ENCODE peak calls at places on chromosomes 1 and 21, in ten cellular contexts. One of them, this sample, is unnamed.

GRCh38 chr1:200938955-200939354 is 44.3 kb downstream of the INAVA start:
- DNase-seq in cardiac muscle cell: peak
- DNase-seq in heart right ventricle: no peak
- DNase-seq in cardiac fibroblast: peak
- DNase-seq in HCT116: no peak
- DNase-seq in fibroblast of the aortic adventitia: no peak
- DNase-seq in neural progenitor cell: no peak
- DNase-seq in transverse colon: no peak
- DNase-seq in B cell: no peak
- DNase-seq in foreskin fibroblast: no peak
- DNase-seq in this sample: peak

GRCh38 chr1:66365628-66366027 is 168.3 kb upstream of the SGIP1 start:
- DNase-seq in B cell: no peak
- DNase-seq in transverse colon: no peak
- DNase-seq in fibroblast of the aortic adventitia: peak
- DNase-seq in cardiac fibroblast: no peak
- DNase-seq in foreskin fibroblast: peak
- DNase-seq in cardiac muscle cell: no peak
- DNase-seq in HCT116: no peak
- DNase-seq in neural progenitor cell: no peak
- DNase-seq in heart right ventricle: no peak
- DNase-seq in this sample: no peak

GRCh38 chr1:87759420-87759819 is 430.7 kb downstream of the LMO4 start:
- DNase-seq in heart right ventricle: no peak
- DNase-seq in neural progenitor cell: no peak
- DNase-seq in HCT116: no peak
- DNase-seq in cardiac fibroblast: no peak
- DNase-seq in B cell: no peak
- DNase-seq in fibroblast of the aortic adventitia: no peak
- DNase-seq in transverse colon: no peak
- DNase-seq in cardiac muscle cell: no peak
- DNase-seq in foreskin fibroblast: no peak
- DNase-seq in this sample: no peak

GRCh38 chr1:100445565-100445964 is 92.4 kb upstream of the GPR88 start:
- DNase-seq in foreskin fibroblast: no peak
- DNase-seq in neural progenitor cell: no peak
- DNase-seq in heart right ventricle: no peak
- DNase-seq in fibroblast of the aortic adventitia: no peak
- DNase-seq in transverse colon: no peak
- DNase-seq in cardiac fibroblast: no peak
- DNase-seq in cardiac muscle cell: no peak
- DNase-seq in HCT116: no peak
- DNase-seq in B cell: no peak
- DNase-seq in this sample: no peak

GRCh38 chr1:109094377-109094803 is 3.8 kb downstream of the TMEM167B start:
- DNase-seq in neural progenitor cell: no peak
- DNase-seq in B cell: no peak
- DNase-seq in transverse colon: no peak
- DNase-seq in heart right ventricle: no peak
- DNase-seq in cardiac fibroblast: peak
- DNase-seq in HCT116: no peak
- DNase-seq in fibroblast of the aortic adventitia: no peak
- DNase-seq in foreskin fibroblast: no peak
- DNase-seq in cardiac muscle cell: no peak
- DNase-seq in this sample: no peak

GRCh38 chr1:53929349-53929945 is 16.1 kb downstream of the IFT25 start:
- DNase-seq in fibroblast of the aortic adventitia: no peak
- DNase-seq in cardiac muscle cell: no peak
- DNase-seq in transverse colon: no peak
- DNase-seq in cardiac fibroblast: no peak
- DNase-seq in neural progenitor cell: no peak
- DNase-seq in B cell: no peak
- DNase-seq in foreskin fibroblast: no peak
- DNase-seq in HCT116: no peak
- DNase-seq in heart right ventricle: no peak
- DNase-seq in this sample: no peak

GRCh38 chr1:29145739-29146437 is 22.2 kb upstream of the TMEM200B start:
- DNase-seq in foreskin fibroblast: peak
- DNase-seq in fibroblast of the aortic adventitia: peak
- DNase-seq in B cell: no peak
- DNase-seq in heart right ventricle: no peak
- DNase-seq in cardiac fibroblast: peak
- DNase-seq in neural progenitor cell: no peak
- DNase-seq in cardiac muscle cell: peak
- DNase-seq in HCT116: no peak
- DNase-seq in transverse colon: no peak
- DNase-seq in this sample: no peak

GRCh38 chr1:72394457-72394856 is 112.1 kb upstream of the NEGR1 start:
- DNase-seq in cardiac muscle cell: no peak
- DNase-seq in foreskin fibroblast: no peak
- DNase-seq in neural progenitor cell: no peak
- DNase-seq in B cell: no peak
- DNase-seq in transverse colon: no peak
- DNase-seq in cardiac fibroblast: no peak
- DNase-seq in heart right ventricle: no peak
- DNase-seq in fibroblast of the aortic adventitia: no peak
- DNase-seq in HCT116: no peak
- DNase-seq in this sample: no peak

GRCh38 chr21:42597487-42598158 is 55.8 kb upstream of the PDE9A start:
- DNase-seq in HCT116: no peak
- DNase-seq in fibroblast of the aortic adventitia: no peak
- DNase-seq in B cell: no peak
- DNase-seq in heart right ventricle: no peak
- DNase-seq in neural progenitor cell: no peak
- DNase-seq in cardiac fibroblast: no peak
- DNase-seq in cardiac muscle cell: no peak
- DNase-seq in transverse colon: no peak
- DNase-seq in foreskin fibroblast: no peak
- DNase-seq in this sample: no peak

GRCh38 chr1:95352767-95353166 is 118.8 kb downstream of the RWDD3 start:
- DNase-seq in fibroblast of the aortic adventitia: no peak
- DNase-seq in B cell: no peak
- DNase-seq in cardiac fibroblast: no peak
- DNase-seq in neural progenitor cell: no peak
- DNase-seq in foreskin fibroblast: no peak
- DNase-seq in heart right ventricle: no peak
- DNase-seq in transverse colon: no peak
- DNase-seq in cardiac muscle cell: no peak
- DNase-seq in HCT116: no peak
- DNase-seq in this sample: no peak

DNA sequence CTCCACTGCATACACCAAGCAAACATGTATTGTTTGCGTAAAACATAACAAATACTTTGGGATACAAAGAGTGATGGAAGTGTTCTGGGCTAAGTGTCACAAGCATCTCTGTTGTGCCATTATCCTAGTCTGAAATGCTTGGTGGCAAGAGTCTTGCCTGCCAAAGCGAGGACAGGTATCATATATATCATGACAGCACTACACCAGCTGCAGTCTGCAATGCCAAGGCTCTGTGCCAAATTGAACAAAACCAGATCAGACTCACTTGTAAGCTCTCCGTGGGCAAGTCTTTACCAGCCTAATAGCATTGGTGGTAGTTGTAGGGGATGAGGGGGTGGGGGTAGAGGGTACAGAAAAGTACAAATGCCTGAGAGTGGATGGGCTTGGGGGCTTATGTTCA is 119.2 kb downstream of the RWDD3 start:
- DNase-seq in HCT116: no peak
- DNase-seq in foreskin fibroblast: no peak
- DNase-seq in neural progenitor cell: no peak
- DNase-seq in B cell: no peak
- DNase-seq in cardiac muscle cell: no peak
- DNase-seq in heart right ventricle: no peak
- DNase-seq in fibroblast of the aortic adventitia: no peak
- DNase-seq in transverse colon: no peak
- DNase-seq in cardiac fibroblast: no peak
- DNase-seq in this sample: no peak
- TF ChIP-seq CTCF in HCT116: no peak
- TF ChIP-seq CTCF in foreskin fibroblast: no peak
- TF ChIP-seq CTCF in neural progenitor cell: no peak
- TF ChIP-seq CTCF in B cell: no peak
- TF ChIP-seq CTCF in cardiac muscle cell: no peak
- TF ChIP-seq CTCF in heart right ventricle: no peak
- TF ChIP-seq CTCF in fibroblast of the aortic adventitia: no peak
- TF ChIP-seq CTCF in transverse colon: no peak
- TF ChIP-seq CTCF in cardiac fibroblast: no peak
- TF ChIP-seq CTCF in this sample: no peak

GRCh38 chr1:213858581-213858980 is 129.2 kb upstream of the PROX1 start:
- DNase-seq in foreskin fibroblast: no peak
- DNase-seq in cardiac muscle cell: no peak
- DNase-seq in HCT116: no peak
- DNase-seq in cardiac fibroblast: no peak
- DNase-seq in transverse colon: no peak
- DNase-seq in B cell: no peak
- DNase-seq in neural progenitor cell: no peak
- DNase-seq in heart right ventricle: no peak
- DNase-seq in fibroblast of the aortic adventitia: no peak
- DNase-seq in this sample: no peak

GRCh38 chr1:213868482-213868881 is 119.3 kb upstream of the PROX1 start:
- DNase-seq in cardiac fibroblast: no peak
- DNase-seq in neural progenitor cell: no peak
- DNase-seq in cardiac muscle cell: no peak
- DNase-seq in fibroblast of the aortic adventitia: no peak
- DNase-seq in B cell: no peak
- DNase-seq in transverse colon: no peak
- DNase-seq in HCT116: no peak
- DNase-seq in heart right ventricle: no peak
- DNase-seq in foreskin fibroblast: no peak
- DNase-seq in this sample: no peak

GRCh38 chr1:213864007-213864406 is 123.8 kb upstream of the PROX1 start:
- DNase-seq in heart right ventricle: no peak
- DNase-seq in B cell: no peak
- DNase-seq in fibroblast of the aortic adventitia: no peak
- DNase-seq in foreskin fibroblast: no peak
- DNase-seq in HCT116: no peak
- DNase-seq in transverse colon: no peak
- DNase-seq in cardiac muscle cell: no peak
- DNase-seq in neural progenitor cell: no peak
- DNase-seq in cardiac fibroblast: no peak
- DNase-seq in this sample: no peak
- TF ChIP-seq CTCF in heart right ventricle: no peak
- TF ChIP-seq CTCF in B cell: no peak
- TF ChIP-seq CTCF in fibroblast of the aortic adventitia: no peak
- TF ChIP-seq CTCF in foreskin fibroblast: no peak
- TF ChIP-seq CTCF in HCT116: no peak
- TF ChIP-seq CTCF in transverse colon: no peak
- TF ChIP-seq CTCF in cardiac muscle cell: no peak
- TF ChIP-seq CTCF in neural progenitor cell: no peak
- TF ChIP-seq CTCF in cardiac fibroblast: no peak
- TF ChIP-seq CTCF in this sample: no peak

GRCh38 chr1:216739771-216740170 is 16.5 kb upstream of the ESRRG start:
- DNase-seq in transverse colon: no peak
- DNase-seq in B cell: no peak
- DNase-seq in HCT116: no peak
- DNase-seq in cardiac muscle cell: no peak
- DNase-seq in fibroblast of the aortic adventitia: no peak
- DNase-seq in heart right ventricle: no peak
- DNase-seq in neural progenitor cell: no peak
- DNase-seq in cardiac fibroblast: no peak
- DNase-seq in foreskin fibroblast: no peak
- DNase-seq in this sample: no peak

GRCh38 chr1:216740334-216740733 is 17.1 kb upstream of the ESRRG start:
- DNase-seq in cardiac fibroblast: no peak
- DNase-seq in fibroblast of the aortic adventitia: no peak
- DNase-seq in HCT116: no peak
- DNase-seq in B cell: no peak
- DNase-seq in heart right ventricle: no peak
- DNase-seq in transverse colon: no peak
- DNase-seq in cardiac muscle cell: no peak
- DNase-seq in foreskin fibroblast: no peak
- DNase-seq in neural progenitor cell: no peak
- DNase-seq in this sample: no peak

GRCh38 chr1:216742625-216743024 is 19.4 kb upstream of the ESRRG start:
- DNase-seq in heart right ventricle: no peak
- DNase-seq in transverse colon: no peak
- DNase-seq in foreskin fibroblast: no peak
- DNase-seq in neural progenitor cell: peak
- DNase-seq in cardiac muscle cell: peak
- DNase-seq in fibroblast of the aortic adventitia: peak
- DNase-seq in cardiac fibroblast: peak
- DNase-seq in HCT116: no peak
- DNase-seq in B cell: no peak
- DNase-seq in this sample: no peak
- TF ChIP-seq CTCF in heart right ventricle: peak
- TF ChIP-seq CTCF in transverse colon: peak
- TF ChIP-seq CTCF in foreskin fibroblast: peak
- TF ChIP-seq CTCF in neural progenitor cell: peak
- TF ChIP-seq CTCF in cardiac muscle cell: peak
- TF ChIP-seq CTCF in fibroblast of the aortic adventitia: peak
- TF ChIP-seq CTCF in cardiac fibroblast: no peak
- TF ChIP-seq CTCF in HCT116: peak
- TF ChIP-seq CTCF in B cell: no peak
- TF ChIP-seq CTCF in this sample: no peak

GRCh38 chr1:64308856-64309255 is 105.4 kb downstream of the UBE2U start:
- DNase-seq in B cell: no peak
- DNase-seq in heart right ventricle: no peak
- DNase-seq in cardiac muscle cell: no peak
- DNase-seq in cardiac fibroblast: no peak
- DNase-seq in fibroblast of the aortic adventitia: no peak
- DNase-seq in HCT116: no peak
- DNase-seq in neural progenitor cell: no peak
- DNase-seq in transverse colon: no peak
- DNase-seq in foreskin fibroblast: no peak
- DNase-seq in this sample: no peak

GRCh38 chr1:64304744-64305143 is 101.3 kb downstream of the UBE2U start:
- DNase-seq in neural progenitor cell: no peak
- DNase-seq in B cell: no peak
- DNase-seq in foreskin fibroblast: no peak
- DNase-seq in fibroblast of the aortic adventitia: no peak
- DNase-seq in cardiac fibroblast: no peak
- DNase-seq in HCT116: no peak
- DNase-seq in transverse colon: no peak
- DNase-seq in cardiac muscle cell: no peak
- DNase-seq in heart right ventricle: no peak
- DNase-seq in this sample: no peak

GRCh38 chr1:64312431-64312830 is 109.0 kb downstream of the UBE2U start:
- DNase-seq in fibroblast of the aortic adventitia: no peak
- DNase-seq in cardiac fibroblast: no peak
- DNase-seq in transverse colon: no peak
- DNase-seq in heart right ventricle: no peak
- DNase-seq in HCT116: no peak
- DNase-seq in foreskin fibroblast: no peak
- DNase-seq in cardiac muscle cell: no peak
- DNase-seq in B cell: no peak
- DNase-seq in neural progenitor cell: no peak
- DNase-seq in this sample: no peak

GRCh38 chr1:64315402-64315801 is 112.0 kb downstream of the UBE2U start:
- DNase-seq in cardiac fibroblast: no peak
- DNase-seq in neural progenitor cell: no peak
- DNase-seq in fibroblast of the aortic adventitia: no peak
- DNase-seq in cardiac muscle cell: no peak
- DNase-seq in heart right ventricle: no peak
- DNase-seq in B cell: no peak
- DNase-seq in transverse colon: no peak
- DNase-seq in foreskin fibroblast: no peak
- DNase-seq in HCT116: no peak
- DNase-seq in this sample: no peak

DNA sequence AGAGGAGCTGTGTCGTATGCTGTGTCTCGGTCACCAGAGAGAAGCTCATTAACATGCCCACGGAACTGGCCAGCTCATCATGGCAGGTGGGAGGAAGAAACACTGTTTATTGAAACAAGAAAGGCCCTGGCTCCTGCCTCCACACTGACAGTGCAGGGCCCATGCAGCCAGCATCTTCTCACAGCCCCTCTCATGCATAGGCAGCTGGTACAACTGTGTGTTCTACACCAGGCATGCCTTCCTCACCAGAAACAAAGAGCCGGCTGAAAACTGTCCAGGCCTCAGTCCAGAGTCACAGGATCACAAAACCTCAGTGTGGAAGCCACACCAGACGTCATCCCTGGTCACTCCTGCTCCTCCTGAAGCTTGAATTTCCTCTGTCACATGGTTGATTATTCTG is 106.0 kb downstream of the UBE2U start:
- DNase-seq in transverse colon: no peak
- DNase-seq in cardiac fibroblast: no peak
- DNase-seq in foreskin fibroblast: no peak
- DNase-seq in heart right ventricle: no peak
- DNase-seq in neural progenitor cell: no peak
- DNase-seq in fibroblast of the aortic adventitia: no peak
- DNase-seq in cardiac muscle cell: no peak
- DNase-seq in HCT116: no peak
- DNase-seq in B cell: no peak
- DNase-seq in this sample: no peak
- TF ChIP-seq CTCF in transverse colon: no peak
- TF ChIP-seq CTCF in cardiac fibroblast: no peak
- TF ChIP-seq CTCF in foreskin fibroblast: no peak
- TF ChIP-seq CTCF in heart right ventricle: no peak
- TF ChIP-seq CTCF in neural progenitor cell: no peak
- TF ChIP-seq CTCF in fibroblast of the aortic adventitia: no peak
- TF ChIP-seq CTCF in cardiac muscle cell: no peak
- TF ChIP-seq CTCF in HCT116: no peak
- TF ChIP-seq CTCF in B cell: no peak
- TF ChIP-seq CTCF in this sample: no peak